ENCODE peak calls at places on chromosomes 16 and 17, in four cellular contexts. One of them, this sample, is unnamed.

GRCh38 chr17:39167492-39167891 is 1.5 kb upstream of the ARL5C start:
- DNase-seq in tibial artery: no peak
- DNase-seq in fibroblast of lung: no peak
- DNase-seq in GM12865: peak
- DNase-seq in this sample: no peak

GRCh38 chr17:68095205-68095811 is 59.8 kb downstream of the KPNA2 start:
- DNase-seq in tibial artery: no peak
- DNase-seq in fibroblast of lung: no peak
- DNase-seq in GM12865: no peak
- DNase-seq in this sample: no peak

GRCh38 chr16:58026705-58027340 is 1.3 kb downstream of the MMP15 start:
- DNase-seq in tibial artery: no peak
- DNase-seq in fibroblast of lung: no peak
- DNase-seq in GM12865: no peak
- DNase-seq in this sample: no peak

GRCh38 chr17:17064322-17064721 is 22.1 kb downstream of the MPRIP start:
- DNase-seq in tibial artery: peak
- DNase-seq in fibroblast of lung: no peak
- DNase-seq in GM12865: no peak
- DNase-seq in this sample: no peak

GRCh38 chr17:44362964-44363612 is 565 bp downstream of the FAM171A2 start:
- DNase-seq in tibial artery: no peak
- DNase-seq in fibroblast of lung: no peak
- DNase-seq in GM12865: no peak
- DNase-seq in this sample: no peak

GRCh38 chr17:60535382-60536279 is 9.6 kb upstream of the APPBP2 start:
- DNase-seq in tibial artery: no peak
- DNase-seq in fibroblast of lung: peak
- DNase-seq in GM12865: no peak
- DNase-seq in this sample: peak

GRCh38 chr17:19238167-19238505 is 970 bp downstream of the EPN2 start:
- DNase-seq in tibial artery: peak
- DNase-seq in fibroblast of lung: no peak
- DNase-seq in GM12865: no peak
- DNase-seq in this sample: no peak

GRCh38 chr16:29745853-29746345 is at the start of gene C16orf54:
- DNase-seq in tibial artery: peak
- DNase-seq in fibroblast of lung: no peak
- DNase-seq in GM12865: peak
- DNase-seq in this sample: no peak

GRCh38 chr17:10247806-10248334 is 49.5 kb upstream of the GAS7 start:
- DNase-seq in tibial artery: no peak
- DNase-seq in fibroblast of lung: no peak
- DNase-seq in GM12865: no peak
- DNase-seq in this sample: no peak

GRCh38 chr16:60642956-60643355 is 1393.3 kb downstream of the CDH8 start:
- DNase-seq in tibial artery: no peak
- DNase-seq in fibroblast of lung: peak
- DNase-seq in GM12865: no peak
- DNase-seq in this sample: no peak

GRCh38 chr17:1111599-1112443 is 68.0 kb downstream of the ABR start:
- DNase-seq in tibial artery: no peak
- DNase-seq in fibroblast of lung: no peak
- DNase-seq in GM12865: no peak
- DNase-seq in this sample: no peak

GRCh38 chr17:2929881-2930533 is 133.4 kb downstream of the OR1D5 start:
- DNase-seq in tibial artery: no peak
- DNase-seq in fibroblast of lung: peak
- DNase-seq in GM12865: peak
- DNase-seq in this sample: peak

GRCh38 chr17:29612404-29613370 is 10.0 kb downstream of the CORO6 start:
- DNase-seq in tibial artery: no peak
- DNase-seq in fibroblast of lung: no peak
- DNase-seq in GM12865: no peak
- DNase-seq in this sample: no peak

GRCh38 chr17:55451758-55452468 is 30.3 kb upstream of the MMD start:
- DNase-seq in tibial artery: no peak
- DNase-seq in fibroblast of lung: peak
- DNase-seq in GM12865: no peak
- DNase-seq in this sample: peak

GRCh38 chr16:12881771-12882170 is 19.6 kb upstream of the SHISA9 start:
- DNase-seq in tibial artery: no peak
- DNase-seq in fibroblast of lung: no peak
- DNase-seq in GM12865: no peak
- DNase-seq in this sample: no peak

GRCh38 chr16:4709481-4709880 is 16.1 kb downstream of the NUDT16L1 start:
- DNase-seq in tibial artery: no peak
- DNase-seq in fibroblast of lung: peak
- DNase-seq in GM12865: no peak
- DNase-seq in this sample: no peak

GRCh38 chr16:86798247-86799041 is 220.1 kb downstream of the FOXL1 start:
- DNase-seq in tibial artery: no peak
- DNase-seq in fibroblast of lung: peak
- DNase-seq in GM12865: no peak
- DNase-seq in this sample: no peak

GRCh38 chr16:29920690-29921371 is 5.2 kb downstream of the KCTD13 start:
- DNase-seq in tibial artery: no peak
- DNase-seq in fibroblast of lung: no peak
- DNase-seq in GM12865: no peak
- DNase-seq in this sample: no peak

GRCh38 chr16:9141813-9142212 is 50.4 kb downstream of the HAPSTR1 start:
- DNase-seq in tibial artery: no peak
- DNase-seq in fibroblast of lung: no peak
- DNase-seq in GM12865: no peak
- DNase-seq in this sample: no peak

GRCh38 chr16:27217256-27217655 is 13.9 kb downstream of the KDM8 start:
- DNase-seq in tibial artery: no peak
- DNase-seq in fibroblast of lung: peak
- DNase-seq in GM12865: no peak
- DNase-seq in this sample: peak

GRCh38 chr17:9991351-9991750 is 86.3 kb upstream of the RCVRN start:
- DNase-seq in tibial artery: no peak
- DNase-seq in fibroblast of lung: no peak
- DNase-seq in GM12865: no peak
- DNase-seq in this sample: no peak

GRCh38 chr16:81204794-81205680 is 33.5 kb upstream of the BCO1 start:
- DNase-seq in tibial artery: no peak
- DNase-seq in fibroblast of lung: peak
- DNase-seq in GM12865: peak
- DNase-seq in this sample: peak

GRCh38 chr17:29349409-29349808 is 40.8 kb upstream of the TAOK1 start:
- DNase-seq in tibial artery: no peak
- DNase-seq in fibroblast of lung: no peak
- DNase-seq in GM12865: no peak
- DNase-seq in this sample: peak

GRCh38 chr16:84356591-84357116 is 11.7 kb upstream of the ATP2C2 start:
- DNase-seq in tibial artery: no peak
- DNase-seq in fibroblast of lung: peak
- DNase-seq in GM12865: no peak
- DNase-seq in this sample: no peak

GRCh38 chr16:20675488-20676267 is 21.8 kb downstream of the ACSM1 start:
- DNase-seq in tibial artery: peak
- DNase-seq in fibroblast of lung: no peak
- DNase-seq in GM12865: peak
- DNase-seq in this sample: peak

GRCh38 chr17:429589-429988 is 77.0 kb upstream of the RPH3AL start:
- DNase-seq in tibial artery: no peak
- DNase-seq in fibroblast of lung: no peak
- DNase-seq in GM12865: no peak
- DNase-seq in this sample: no peak

GRCh38 chr16:68857479-68857878 is 14.1 kb downstream of the TANGO6 start:
- DNase-seq in tibial artery: no peak
- DNase-seq in fibroblast of lung: no peak
- DNase-seq in GM12865: no peak
- DNase-seq in this sample: no peak

GRCh38 chr17:40311575-40311974 is 2.6 kb downstream of the RARA start:
- DNase-seq in tibial artery: peak
- DNase-seq in fibroblast of lung: no peak
- DNase-seq in GM12865: no peak
- DNase-seq in this sample: no peak

GRCh38 chr16:57704905-57705852 is 10.6 kb downstream of the DRC7 start:
- DNase-seq in tibial artery: no peak
- DNase-seq in fibroblast of lung: no peak
- DNase-seq in GM12865: no peak
- DNase-seq in this sample: no peak

GRCh38 chr17:50608700-50609375 is 25.8 kb upstream of the ABCC3 start:
- DNase-seq in tibial artery: no peak
- DNase-seq in fibroblast of lung: no peak
- DNase-seq in GM12865: no peak
- DNase-seq in this sample: no peak

GRCh38 chr16:3774156-3774767 is 56.9 kb upstream of the TRAP1 start:
- DNase-seq in tibial artery: no peak
- DNase-seq in fibroblast of lung: peak
- DNase-seq in GM12865: no peak
- DNase-seq in this sample: peak

GRCh38 chr17:58186591-58186990 is 5.9 kb upstream of the EPX start:
- DNase-seq in tibial artery: no peak
- DNase-seq in fibroblast of lung: no peak
- DNase-seq in GM12865: no peak
- DNase-seq in this sample: no peak

GRCh38 chr17:66398059-66398458 is 95.6 kb downstream of the PRKCA start:
- DNase-seq in tibial artery: no peak
- DNase-seq in fibroblast of lung: no peak
- DNase-seq in GM12865: no peak
- DNase-seq in this sample: no peak
- TF ChIP-seq CTCF in tibial artery: no peak
- TF ChIP-seq CTCF in fibroblast of lung: no peak
- TF ChIP-seq CTCF in GM12865: no peak
- TF ChIP-seq CTCF in this sample: no peak

GRCh38 chr17:80219777-80220708 is at the start of the genes SGSH and SLC26A11:
- DNase-seq in tibial artery: peak
- DNase-seq in fibroblast of lung: peak
- DNase-seq in GM12865: peak
- DNase-seq in this sample: peak
- H3K4me3 ChIP-seq in tibial artery: peak
- H3K4me3 ChIP-seq in fibroblast of lung: peak
- H3K4me3 ChIP-seq in GM12865: peak
- H3K4me3 ChIP-seq in this sample: peak

GRCh38 chr16:50961944-50962343 is 189.1 kb downstream of the SALL1 start:
- DNase-seq in tibial artery: no peak
- DNase-seq in fibroblast of lung: no peak
- DNase-seq in GM12865: no peak
- DNase-seq in this sample: no peak
- TF ChIP-seq CTCF in tibial artery: no peak
- TF ChIP-seq CTCF in fibroblast of lung: no peak
- TF ChIP-seq CTCF in GM12865: no peak
- TF ChIP-seq CTCF in this sample: no peak

GRCh38 chr17:5033352-5034015 is 1.7 kb downstream of the SLC52A1 start:
- DNase-seq in tibial artery: no peak
- DNase-seq in fibroblast of lung: no peak
- DNase-seq in GM12865: no peak
- DNase-seq in this sample: no peak

GRCh38 chr17:5034063-5034462 is 1.2 kb downstream of the SLC52A1 start:
- DNase-seq in tibial artery: no peak
- DNase-seq in fibroblast of lung: no peak
- DNase-seq in GM12865: no peak
- DNase-seq in this sample: no peak

GRCh38 chr17:5032865-5033264 is 2.4 kb downstream of the SLC52A1 start:
- DNase-seq in tibial artery: no peak
- DNase-seq in fibroblast of lung: no peak
- DNase-seq in GM12865: no peak
- DNase-seq in this sample: no peak

GRCh38 chr17:5034651-5035050 is 575 bp downstream of the SLC52A1 start:
- DNase-seq in tibial artery: no peak
- DNase-seq in fibroblast of lung: no peak
- DNase-seq in GM12865: no peak
- DNase-seq in this sample: no peak

GRCh38 chr17:5035356-5035755 is at the start of gene SLC52A1:
- DNase-seq in tibial artery: no peak
- DNase-seq in fibroblast of lung: no peak
- DNase-seq in GM12865: no peak
- DNase-seq in this sample: no peak
- H3K4me3 ChIP-seq in tibial artery: no peak
- H3K4me3 ChIP-seq in fibroblast of lung: no peak
- H3K4me3 ChIP-seq in GM12865: no peak
- H3K4me3 ChIP-seq in this sample: peak

DNA sequence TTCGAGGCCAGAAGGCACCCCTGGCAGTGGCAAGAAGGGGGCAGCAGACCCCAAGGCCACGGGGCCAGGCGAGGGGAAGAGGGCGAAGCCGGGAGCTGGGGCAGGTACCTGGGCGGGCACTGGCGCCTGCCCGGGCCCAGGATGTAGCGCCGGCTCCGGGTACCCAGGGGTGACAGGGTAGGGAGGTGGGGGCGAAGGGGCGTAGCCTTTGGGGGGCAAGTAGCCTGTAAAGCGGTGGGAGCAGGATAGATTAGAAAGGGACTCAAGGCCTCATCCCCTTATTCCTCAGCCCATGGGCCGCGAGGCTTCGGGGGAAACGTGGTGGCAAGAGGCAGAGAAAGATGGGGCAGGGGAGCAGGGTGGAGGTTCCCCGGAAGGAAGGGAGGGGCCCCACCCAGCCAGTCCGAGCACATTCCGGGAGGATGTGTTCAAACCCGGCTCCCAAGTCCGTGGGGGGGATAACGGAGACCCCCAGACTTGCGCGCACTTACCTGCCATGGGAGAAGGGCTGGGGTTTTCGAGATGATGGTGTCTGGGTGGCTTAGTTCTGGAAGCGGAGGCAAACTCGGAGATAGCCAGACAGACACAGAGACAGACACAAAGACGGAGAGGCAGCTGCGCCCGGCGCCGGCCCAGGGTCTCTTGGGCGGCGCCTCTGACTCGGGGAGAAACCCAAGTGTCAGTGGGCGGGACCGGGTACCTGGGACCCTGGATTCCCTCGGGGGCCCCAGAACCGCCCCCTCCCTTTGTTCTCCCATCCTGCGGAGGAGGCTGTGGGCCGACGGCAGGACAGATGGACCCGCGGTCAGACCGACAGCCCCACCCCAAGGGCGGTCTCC is 493 bp downstream of the PLSCR3 start:
- DNase-seq in tibial artery: no peak
- DNase-seq in fibroblast of lung: no peak
- DNase-seq in GM12865: no peak
- DNase-seq in this sample: no peak
- TF ChIP-seq CTCF in tibial artery: no peak
- TF ChIP-seq CTCF in fibroblast of lung: peak
- TF ChIP-seq CTCF in GM12865: no peak
- TF ChIP-seq CTCF in this sample: peak